ENCODE peak calls at places on chromosomes 6 and 20, in seven cellular contexts. K, P, W, R, A, O and L are unnamed samples.

GRCh38 chr6:24064106-24064505 is 61.9 kb upstream of the NRSN1 start:
- DNase-seq in K (no peak), P (peak), W (no peak), R (no peak), A (no peak), O (no peak), L (no peak)

GRCh38 chr20:59831024-59831900 is 102.2 kb downstream of the SYCP2 start:
- DNase-seq in K (no peak), P (no peak), W (no peak), R (no peak), A (no peak), O (no peak), L (no peak)

GRCh38 chr6:111813247-111814162 is 59.7 kb downstream of the FYN start:
- DNase-seq in K (no peak), P (no peak), W (no peak), R (no peak), A (no peak), O (no peak), L (no peak)

GRCh38 chr20:59182401-59183044 is 18.9 kb downstream of the ZNF831 start:
- DNase-seq in K (no peak), P (no peak), W (no peak), R (no peak), A (no peak), O (no peak), L (no peak)

GRCh38 chr6:45387236-45387635 is 9.5 kb upstream of the SUPT3H start:
- DNase-seq in K (no peak), P (no peak), W (no peak), R (no peak), A (no peak), O (no peak), L (no peak)

GRCh38 chr20:9903048-9903651 is 64.3 kb upstream of the PAK5 start:
- DNase-seq in K (peak), P (no peak), W (peak), R (no peak), A (no peak), O (no peak), L (no peak)

GRCh38 chr20:5073154-5074049 is 46.4 kb downstream of the PCNA start:
- DNase-seq in K (peak), P (no peak), W (no peak), R (no peak), A (peak), O (no peak), L (no peak)

GRCh38 chr6:85465762-85466161 is 15.9 kb downstream of the NT5E start:
- DNase-seq in K (no peak), P (no peak), W (no peak), R (no peak), A (no peak), O (no peak), L (no peak)

GRCh38 chr6:41408576-41408975 is 73.2 kb downstream of the NCR2 start:
- DNase-seq in K (no peak), P (no peak), W (no peak), R (no peak), A (no peak), O (no peak), L (no peak)

GRCh38 chr6:105326838-105327745 is 75.8 kb downstream of the PREP start:
- DNase-seq in K (peak), P (peak), W (no peak), R (no peak), A (no peak), O (no peak), L (no peak)

GRCh38 chr20:46013826-46014516 is 5.3 kb downstream of the MMP9 start:
- DNase-seq in K (peak), P (no peak), W (peak), R (peak), A (no peak), O (peak), L (no peak)

GRCh38 chr20:33076662-33077398 is 2.6 kb upstream of the BPIFB4 start:
- DNase-seq in K (no peak), P (no peak), W (no peak), R (peak), A (no peak), O (no peak), L (no peak)

GRCh38 chr6:9494864-9495263 is 920.0 kb downstream of the TFAP2A start:
- DNase-seq in K (no peak), P (no peak), W (no peak), R (no peak), A (no peak), O (no peak), L (no peak)

GRCh38 chr6:126662966-126663365 is 323.1 kb downstream of the CENPW start:
- DNase-seq in K (no peak), P (no peak), W (no peak), R (no peak), A (no peak), O (no peak), L (no peak)

GRCh38 chr6:1312193-1312443 is 220 bp downstream of the FOXQ1 start:
- DNase-seq in K (no peak), P (no peak), W (no peak), R (no peak), A (no peak), O (no peak), L (no peak)

GRCh38 chr20:49323622-49324238 is 45.9 kb upstream of the ZNFX1 start:
- DNase-seq in K (no peak), P (no peak), W (no peak), R (no peak), A (no peak), O (no peak), L (peak)

GRCh38 chr6:77245026-77245425 is 218.3 kb downstream of the HTR1B start:
- DNase-seq in K (no peak), P (no peak), W (no peak), R (no peak), A (no peak), O (no peak), L (no peak)

GRCh38 chr20:43187476-43188233 is 2.1 kb downstream of the PTPRT start:
- DNase-seq in K (peak), P (peak), W (peak), R (peak), A (no peak), O (peak), L (peak)

GRCh38 chr6:61868507-61869080 is 417.4 kb downstream of the KHDRBS2 start:
- DNase-seq in K (no peak), P (no peak), W (no peak), R (no peak), A (no peak), O (no peak), L (no peak)

GRCh38 chr20:35467339-35468224 is 12.2 kb downstream of the CEP250 start:
- DNase-seq in K (no peak), P (no peak), W (no peak), R (no peak), A (peak), O (no peak), L (no peak)